ENCODE peak calls at places on chromosomes 4 and X, in eight cellular contexts. One of them, this sample, is unnamed.

GRCh38 chr4:57172065-57172464 is 61.9 kb upstream of the IGFBP7 start:
- DNase-seq in lower leg skin: no peak
- DNase-seq in heart right ventricle: no peak
- DNase-seq in activated naive CD4-positive, alpha-beta T cell: no peak
- DNase-seq in CD4-positive, alpha-beta T cell: no peak
- DNase-seq in stimulated activated CD8-positive, alpha-beta memory T cell treated with anti-CD3 and anti-CD28 coated beads, Interleukin-4, amount 100 ng/mL, for 1 hour: no peak
- DNase-seq in NCI-H2081: no peak
- DNase-seq in T-cell: no peak
- DNase-seq in this sample: no peak

GRCh38 chr4:98653890-98654867 is 4.2 kb downstream of the TSPAN5 start:
- DNase-seq in T-cell: no peak
- DNase-seq in lower leg skin: no peak
- DNase-seq in NCI-H2081: no peak
- DNase-seq in heart right ventricle: no peak
- DNase-seq in CD4-positive, alpha-beta T cell: no peak
- DNase-seq in activated naive CD4-positive, alpha-beta T cell: no peak
- DNase-seq in stimulated activated CD8-positive, alpha-beta memory T cell treated with anti-CD3 and anti-CD28 coated beads, Interleukin-4, amount 100 ng/mL, for 1 hour: no peak
- DNase-seq in this sample: no peak

GRCh38 chrX:57156397-57157049 is 19.3 kb upstream of the SPIN2A start:
- DNase-seq in activated naive CD4-positive, alpha-beta T cell: no peak
- DNase-seq in CD4-positive, alpha-beta T cell: no peak
- DNase-seq in NCI-H2081: peak
- DNase-seq in lower leg skin: no peak
- DNase-seq in stimulated activated CD8-positive, alpha-beta memory T cell treated with anti-CD3 and anti-CD28 coated beads, Interleukin-4, amount 100 ng/mL, for 1 hour: no peak
- DNase-seq in T-cell: no peak
- DNase-seq in heart right ventricle: peak
- DNase-seq in this sample: no peak

GRCh38 chr4:97953171-97953570 is 190.1 kb downstream of the STPG2 start:
- DNase-seq in NCI-H2081: no peak
- DNase-seq in T-cell: no peak
- DNase-seq in lower leg skin: no peak
- DNase-seq in stimulated activated CD8-positive, alpha-beta memory T cell treated with anti-CD3 and anti-CD28 coated beads, Interleukin-4, amount 100 ng/mL, for 1 hour: no peak
- DNase-seq in heart right ventricle: no peak
- DNase-seq in activated naive CD4-positive, alpha-beta T cell: no peak
- DNase-seq in CD4-positive, alpha-beta T cell: no peak
- DNase-seq in this sample: no peak

GRCh38 chr4:73718375-73719373 is 21.7 kb upstream of the CXCL8 start:
- DNase-seq in lower leg skin: no peak
- DNase-seq in activated naive CD4-positive, alpha-beta T cell: no peak
- DNase-seq in stimulated activated CD8-positive, alpha-beta memory T cell treated with anti-CD3 and anti-CD28 coated beads, Interleukin-4, amount 100 ng/mL, for 1 hour: no peak
- DNase-seq in CD4-positive, alpha-beta T cell: no peak
- DNase-seq in T-cell: no peak
- DNase-seq in heart right ventricle: no peak
- DNase-seq in NCI-H2081: no peak
- DNase-seq in this sample: no peak

GRCh38 chr4:122742933-122743829 is 10.7 kb downstream of the BBS12 start:
- DNase-seq in heart right ventricle: no peak
- DNase-seq in CD4-positive, alpha-beta T cell: no peak
- DNase-seq in T-cell: no peak
- DNase-seq in activated naive CD4-positive, alpha-beta T cell: no peak
- DNase-seq in stimulated activated CD8-positive, alpha-beta memory T cell treated with anti-CD3 and anti-CD28 coated beads, Interleukin-4, amount 100 ng/mL, for 1 hour: no peak
- DNase-seq in lower leg skin: no peak
- DNase-seq in NCI-H2081: no peak
- DNase-seq in this sample: no peak

GRCh38 chrX:68492583-68492982 is 6.3 kb upstream of the YIPF6 start:
- DNase-seq in lower leg skin: no peak
- DNase-seq in T-cell: no peak
- DNase-seq in CD4-positive, alpha-beta T cell: no peak
- DNase-seq in stimulated activated CD8-positive, alpha-beta memory T cell treated with anti-CD3 and anti-CD28 coated beads, Interleukin-4, amount 100 ng/mL, for 1 hour: no peak
- DNase-seq in activated naive CD4-positive, alpha-beta T cell: no peak
- DNase-seq in heart right ventricle: no peak
- DNase-seq in NCI-H2081: no peak
- DNase-seq in this sample: no peak

GRCh38 chrX:115408736-115409390 is 119.3 kb downstream of the LUZP4 start:
- DNase-seq in CD4-positive, alpha-beta T cell: no peak
- DNase-seq in lower leg skin: no peak
- DNase-seq in T-cell: no peak
- DNase-seq in NCI-H2081: no peak
- DNase-seq in stimulated activated CD8-positive, alpha-beta memory T cell treated with anti-CD3 and anti-CD28 coated beads, Interleukin-4, amount 100 ng/mL, for 1 hour: no peak
- DNase-seq in heart right ventricle: no peak
- DNase-seq in activated naive CD4-positive, alpha-beta T cell: no peak
- DNase-seq in this sample: no peak

GRCh38 chrX:105821471-105822081 is 763 bp upstream of the NRK start:
- DNase-seq in NCI-H2081: no peak
- DNase-seq in activated naive CD4-positive, alpha-beta T cell: no peak
- DNase-seq in lower leg skin: no peak
- DNase-seq in CD4-positive, alpha-beta T cell: no peak
- DNase-seq in T-cell: no peak
- DNase-seq in heart right ventricle: no peak
- DNase-seq in stimulated activated CD8-positive, alpha-beta memory T cell treated with anti-CD3 and anti-CD28 coated beads, Interleukin-4, amount 100 ng/mL, for 1 hour: no peak
- DNase-seq in this sample: no peak

GRCh38 chrX:143781103-143781502 is 60.6 kb upstream of the SPANXN2 start:
- DNase-seq in heart right ventricle: no peak
- DNase-seq in NCI-H2081: no peak
- DNase-seq in activated naive CD4-positive, alpha-beta T cell: no peak
- DNase-seq in T-cell: no peak
- DNase-seq in stimulated activated CD8-positive, alpha-beta memory T cell treated with anti-CD3 and anti-CD28 coated beads, Interleukin-4, amount 100 ng/mL, for 1 hour: no peak
- DNase-seq in CD4-positive, alpha-beta T cell: no peak
- DNase-seq in lower leg skin: no peak
- DNase-seq in this sample: no peak

GRCh38 chr4:111945014-111945413 is 200.2 kb upstream of the FAM241A start:
- DNase-seq in activated naive CD4-positive, alpha-beta T cell: no peak
- DNase-seq in heart right ventricle: no peak
- DNase-seq in CD4-positive, alpha-beta T cell: no peak
- DNase-seq in stimulated activated CD8-positive, alpha-beta memory T cell treated with anti-CD3 and anti-CD28 coated beads, Interleukin-4, amount 100 ng/mL, for 1 hour: no peak
- DNase-seq in NCI-H2081: no peak
- DNase-seq in lower leg skin: no peak
- DNase-seq in T-cell: no peak
- DNase-seq in this sample: no peak

GRCh38 chr4:15034071-15034764 is 31.9 kb downstream of the CPEB2 start:
- DNase-seq in T-cell: no peak
- DNase-seq in NCI-H2081: no peak
- DNase-seq in lower leg skin: no peak
- DNase-seq in heart right ventricle: peak
- DNase-seq in stimulated activated CD8-positive, alpha-beta memory T cell treated with anti-CD3 and anti-CD28 coated beads, Interleukin-4, amount 100 ng/mL, for 1 hour: no peak
- DNase-seq in CD4-positive, alpha-beta T cell: no peak
- DNase-seq in activated naive CD4-positive, alpha-beta T cell: no peak
- DNase-seq in this sample: no peak

GRCh38 chr4:168832746-168833575 is 177.1 kb downstream of the CBR4 start:
- DNase-seq in activated naive CD4-positive, alpha-beta T cell: no peak
- DNase-seq in T-cell: no peak
- DNase-seq in NCI-H2081: no peak
- DNase-seq in stimulated activated CD8-positive, alpha-beta memory T cell treated with anti-CD3 and anti-CD28 coated beads, Interleukin-4, amount 100 ng/mL, for 1 hour: no peak
- DNase-seq in lower leg skin: peak
- DNase-seq in heart right ventricle: peak
- DNase-seq in CD4-positive, alpha-beta T cell: no peak
- DNase-seq in this sample: no peak

This sample was measured in activated T-helper 1 cell treated with anti-CD3 and anti-CD28 coated beads, Interleukin-2, amount 50 U/mL, for 16 hours.